ENCODE peak calls at places on chromosomes 13 and 19, in ten cellular contexts. One of them, this sample, is unnamed.

GRCh38 chr13:114325729-114326128 is 11.4 kb downstream of the CHAMP1 start:
- DNase-seq in HepG2: no peak
- DNase-seq in WTC11: no peak
- DNase-seq in SK-N-SH: no peak
- DNase-seq in H1: no peak
- DNase-seq in K562: no peak
- DNase-seq in NB4: peak
- DNase-seq in HCT116: no peak
- DNase-seq in A549: no peak
- DNase-seq in GM12878: no peak
- DNase-seq in this sample: no peak

GRCh38 chr13:22278336-22278929 is 607.6 kb downstream of the FGF9 start:
- DNase-seq in NB4: peak
- DNase-seq in K562: peak
- DNase-seq in GM12878: peak
- DNase-seq in SK-N-SH: peak
- DNase-seq in HCT116: peak
- DNase-seq in WTC11: peak
- DNase-seq in HepG2: peak
- DNase-seq in A549: no peak
- DNase-seq in H1: peak
- DNase-seq in this sample: no peak

GRCh38 chr19:10036601-10037071 is 23.4 kb downstream of the RDH8 start:
- DNase-seq in H1: no peak
- DNase-seq in WTC11: no peak
- DNase-seq in NB4: no peak
- DNase-seq in GM12878: no peak
- DNase-seq in SK-N-SH: no peak
- DNase-seq in HCT116: no peak
- DNase-seq in A549: peak
- DNase-seq in HepG2: peak
- DNase-seq in K562: no peak
- DNase-seq in this sample: no peak

GRCh38 chr19:49475191-49475932 is 1.3 kb downstream of the FLT3LG start:
- DNase-seq in H1: no peak
- DNase-seq in WTC11: no peak
- DNase-seq in HepG2: no peak
- DNase-seq in NB4: no peak
- DNase-seq in A549: no peak
- DNase-seq in SK-N-SH: no peak
- DNase-seq in HCT116: no peak
- DNase-seq in GM12878: no peak
- DNase-seq in K562: no peak
- DNase-seq in this sample: no peak

GRCh38 chr13:20901668-20902437 is 693 bp downstream of the XPO4 start:
- DNase-seq in GM12878: no peak
- DNase-seq in H1: no peak
- DNase-seq in WTC11: peak
- DNase-seq in SK-N-SH: peak
- DNase-seq in HepG2: peak
- DNase-seq in HCT116: peak
- DNase-seq in K562: peak
- DNase-seq in NB4: peak
- DNase-seq in A549: peak
- DNase-seq in this sample: peak

GRCh38 chr13:34913040-34913439 is 29.0 kb upstream of the NBEA start:
- DNase-seq in HepG2: no peak
- DNase-seq in K562: no peak
- DNase-seq in NB4: peak
- DNase-seq in GM12878: no peak
- DNase-seq in WTC11: peak
- DNase-seq in HCT116: no peak
- DNase-seq in A549: no peak
- DNase-seq in H1: peak
- DNase-seq in SK-N-SH: no peak
- DNase-seq in this sample: peak

GRCh38 chr13:36769126-36769525 is 49.9 kb upstream of the RFXAP start:
- DNase-seq in WTC11: no peak
- DNase-seq in HepG2: no peak
- DNase-seq in SK-N-SH: no peak
- DNase-seq in K562: no peak
- DNase-seq in A549: no peak
- DNase-seq in NB4: peak
- DNase-seq in H1: no peak
- DNase-seq in HCT116: no peak
- DNase-seq in GM12878: no peak
- DNase-seq in this sample: no peak

GRCh38 chr19:48659768-48660167 is 13.0 kb downstream of the NTN5 start:
- DNase-seq in NB4: peak
- DNase-seq in SK-N-SH: no peak
- DNase-seq in H1: no peak
- DNase-seq in GM12878: no peak
- DNase-seq in HCT116: no peak
- DNase-seq in WTC11: no peak
- DNase-seq in K562: no peak
- DNase-seq in A549: no peak
- DNase-seq in HepG2: no peak
- DNase-seq in this sample: no peak

GRCh38 chr13:51033431-51034185 is 77.5 kb downstream of the C13orf42 start:
- DNase-seq in HCT116: no peak
- DNase-seq in WTC11: no peak
- DNase-seq in SK-N-SH: no peak
- DNase-seq in K562: no peak
- DNase-seq in GM12878: no peak
- DNase-seq in A549: no peak
- DNase-seq in H1: peak
- DNase-seq in HepG2: no peak
- DNase-seq in NB4: no peak
- DNase-seq in this sample: no peak

GRCh38 chr13:63161219-63161618 is 1745.6 kb upstream of the PCDH20 start:
- DNase-seq in SK-N-SH: no peak
- DNase-seq in HCT116: no peak
- DNase-seq in H1: no peak
- DNase-seq in WTC11: no peak
- DNase-seq in A549: no peak
- DNase-seq in K562: no peak
- DNase-seq in NB4: no peak
- DNase-seq in GM12878: no peak
- DNase-seq in HepG2: no peak
- DNase-seq in this sample: peak

GRCh38 chr19:2235026-2235395 is 1.1 kb downstream of the PLEKHJ1 start:
- DNase-seq in K562: no peak
- DNase-seq in SK-N-SH: no peak
- DNase-seq in H1: no peak
- DNase-seq in A549: no peak
- DNase-seq in HepG2: no peak
- DNase-seq in GM12878: no peak
- DNase-seq in NB4: no peak
- DNase-seq in WTC11: no peak
- DNase-seq in HCT116: no peak
- DNase-seq in this sample: no peak

GRCh38 chr13:20353973-20354372 is 121.9 kb upstream of the GJB6 start:
- DNase-seq in H1: no peak
- DNase-seq in SK-N-SH: no peak
- DNase-seq in NB4: peak
- DNase-seq in GM12878: no peak
- DNase-seq in HepG2: no peak
- DNase-seq in A549: no peak
- DNase-seq in HCT116: no peak
- DNase-seq in WTC11: no peak
- DNase-seq in K562: no peak
- DNase-seq in this sample: no peak

GRCh38 chr13:26589754-26590153 is 32.3 kb downstream of the WASF3 start:
- DNase-seq in H1: no peak
- DNase-seq in HepG2: no peak
- DNase-seq in GM12878: no peak
- DNase-seq in A549: no peak
- DNase-seq in HCT116: no peak
- DNase-seq in K562: no peak
- DNase-seq in SK-N-SH: no peak
- DNase-seq in NB4: peak
- DNase-seq in WTC11: no peak
- DNase-seq in this sample: peak

GRCh38 chr19:511101-511841 is 4.0 kb downstream of the TPGS1 start:
- DNase-seq in NB4: peak
- DNase-seq in H1: peak
- DNase-seq in WTC11: peak
- DNase-seq in HepG2: no peak
- DNase-seq in GM12878: no peak
- DNase-seq in SK-N-SH: no peak
- DNase-seq in K562: no peak
- DNase-seq in A549: no peak
- DNase-seq in HCT116: peak
- DNase-seq in this sample: peak

GRCh38 chr13:22801402-22802003 is 379.3 kb upstream of the SGCG start:
- DNase-seq in H1: no peak
- DNase-seq in WTC11: no peak
- DNase-seq in A549: no peak
- DNase-seq in HepG2: peak
- DNase-seq in SK-N-SH: no peak
- DNase-seq in GM12878: no peak
- DNase-seq in HCT116: no peak
- DNase-seq in K562: peak
- DNase-seq in NB4: peak
- DNase-seq in this sample: peak

GRCh38 chr13:76715043-76715442 is 171.2 kb downstream of the KCTD12 start:
- DNase-seq in HepG2: no peak
- DNase-seq in K562: no peak
- DNase-seq in GM12878: no peak
- DNase-seq in H1: no peak
- DNase-seq in WTC11: no peak
- DNase-seq in SK-N-SH: no peak
- DNase-seq in HCT116: no peak
- DNase-seq in A549: no peak
- DNase-seq in NB4: no peak
- DNase-seq in this sample: no peak

GRCh38 chr13:24737042-24737441 is 26.9 kb upstream of the RNF17 start:
- DNase-seq in SK-N-SH: no peak
- DNase-seq in WTC11: peak
- DNase-seq in H1: peak
- DNase-seq in HepG2: no peak
- DNase-seq in GM12878: no peak
- DNase-seq in K562: peak
- DNase-seq in HCT116: no peak
- DNase-seq in A549: no peak
- DNase-seq in NB4: no peak
- DNase-seq in this sample: no peak
- TF ChIP-seq MAX in SK-N-SH: no peak
- TF ChIP-seq MAX in WTC11: no peak
- TF ChIP-seq MAX in H1: no peak
- TF ChIP-seq MAX in HepG2: no peak
- TF ChIP-seq MAX in GM12878: no peak
- TF ChIP-seq MAX in K562: no peak
- TF ChIP-seq MAX in HCT116: no peak
- TF ChIP-seq MAX in A549: no peak
- TF ChIP-seq MAX in NB4: no peak
- TF ChIP-seq MAX in this sample: no peak

GRCh38 chr19:29533578-29534544 is 8.1 kb downstream of the VSTM2B start:
- DNase-seq in A549: no peak
- DNase-seq in WTC11: no peak
- DNase-seq in HepG2: no peak
- DNase-seq in GM12878: no peak
- DNase-seq in SK-N-SH: no peak
- DNase-seq in HCT116: no peak
- DNase-seq in H1: peak
- DNase-seq in K562: no peak
- DNase-seq in NB4: no peak
- DNase-seq in this sample: no peak
- TF ChIP-seq MAX in A549: no peak
- TF ChIP-seq MAX in WTC11: no peak
- TF ChIP-seq MAX in HepG2: no peak
- TF ChIP-seq MAX in GM12878: no peak
- TF ChIP-seq MAX in SK-N-SH: no peak
- TF ChIP-seq MAX in HCT116: no peak
- TF ChIP-seq MAX in H1: no peak
- TF ChIP-seq MAX in K562: no peak
- TF ChIP-seq MAX in NB4: no peak
- TF ChIP-seq MAX in this sample: no peak

DNA sequence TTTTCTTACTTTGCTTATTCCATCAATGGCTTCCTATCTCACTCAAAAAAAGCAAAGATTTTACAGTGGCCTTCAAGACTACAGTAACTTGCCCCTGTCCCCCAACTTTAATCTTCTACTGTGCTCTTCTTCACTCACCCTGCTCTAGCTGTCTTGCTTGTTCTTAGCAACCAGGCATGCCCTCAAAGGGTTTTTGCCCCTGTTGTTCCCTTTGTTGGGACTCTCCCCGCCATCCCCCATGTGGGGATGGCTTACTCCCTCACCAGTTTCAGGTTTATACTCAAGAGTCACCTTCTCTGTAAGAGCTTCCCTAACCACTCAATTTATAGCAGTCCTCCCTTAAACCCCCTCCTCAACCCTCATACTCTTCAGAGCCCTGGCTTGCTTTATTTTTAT is 5.4 kb downstream of the MTMR6 start:
- DNase-seq in WTC11: no peak
- DNase-seq in NB4: no peak
- DNase-seq in K562: no peak
- DNase-seq in HCT116: no peak
- DNase-seq in GM12878: no peak
- DNase-seq in HepG2: no peak
- DNase-seq in A549: no peak
- DNase-seq in H1: no peak
- DNase-seq in SK-N-SH: no peak
- DNase-seq in this sample: no peak
- TF ChIP-seq MAX in WTC11: no peak
- TF ChIP-seq MAX in NB4: no peak
- TF ChIP-seq MAX in K562: no peak
- TF ChIP-seq MAX in HCT116: no peak
- TF ChIP-seq MAX in GM12878: no peak
- TF ChIP-seq MAX in HepG2: no peak
- TF ChIP-seq MAX in A549: no peak
- TF ChIP-seq MAX in H1: no peak
- TF ChIP-seq MAX in SK-N-SH: no peak
- TF ChIP-seq MAX in this sample: no peak

DNA sequence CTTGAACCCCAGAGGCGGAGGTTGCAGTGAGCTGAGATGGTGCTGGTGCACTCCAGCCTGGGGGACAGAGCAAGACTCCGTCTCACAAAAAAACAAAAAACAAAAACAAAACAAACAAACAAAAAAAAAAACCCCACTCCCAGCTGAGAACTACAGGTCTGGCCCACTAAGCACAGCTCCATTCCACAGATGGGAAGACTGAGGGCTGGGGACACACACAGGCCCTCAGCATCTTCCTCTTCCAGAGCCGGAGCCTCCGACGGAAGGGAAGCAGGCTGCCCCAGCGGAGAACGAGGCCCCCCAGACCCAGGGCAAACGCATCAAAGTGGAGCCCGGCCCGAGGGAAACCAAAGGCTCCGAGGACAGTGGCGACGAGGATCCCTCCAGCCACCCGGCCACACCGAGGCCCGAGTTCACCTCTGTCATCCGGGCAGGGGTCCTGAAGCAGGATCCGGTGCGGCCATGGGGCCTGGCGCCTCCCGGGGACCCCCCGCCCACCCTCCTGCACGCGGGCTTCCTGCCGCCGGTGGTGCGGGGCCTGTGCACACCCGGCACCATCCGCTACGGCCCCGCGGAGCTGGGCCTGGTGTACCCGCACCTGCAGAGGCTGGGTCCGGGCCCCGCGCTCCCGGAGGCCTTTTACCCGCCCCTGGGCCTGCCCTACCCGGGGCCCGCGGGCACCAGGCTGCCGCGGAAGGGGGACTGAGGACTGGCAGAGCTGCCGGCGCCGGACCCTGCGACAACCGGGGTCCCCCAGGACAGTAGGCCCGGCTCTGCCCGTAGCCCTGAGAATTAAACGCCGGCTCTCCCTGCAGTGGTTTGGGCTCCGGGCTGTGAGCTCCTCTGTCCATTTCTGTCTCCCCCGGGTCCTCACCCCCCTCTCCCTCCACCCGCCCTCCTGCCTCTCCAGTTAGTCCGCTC is 3.2 kb downstream of the TMEM160 start:
- DNase-seq in A549: no peak
- DNase-seq in SK-N-SH: no peak
- DNase-seq in HepG2: no peak
- DNase-seq in H1: no peak
- DNase-seq in NB4: no peak
- DNase-seq in HCT116: no peak
- DNase-seq in WTC11: no peak
- DNase-seq in K562: no peak
- DNase-seq in GM12878: no peak
- DNase-seq in this sample: no peak
- TF ChIP-seq MAX in A549: no peak
- TF ChIP-seq MAX in SK-N-SH: no peak
- TF ChIP-seq MAX in HepG2: no peak
- TF ChIP-seq MAX in H1: no peak
- TF ChIP-seq MAX in NB4: no peak
- TF ChIP-seq MAX in HCT116: no peak
- TF ChIP-seq MAX in WTC11: no peak
- TF ChIP-seq MAX in K562: no peak
- TF ChIP-seq MAX in GM12878: no peak
- TF ChIP-seq MAX in this sample: no peak